ENCODE peak calls at places on chromosome 1, in ten cellular contexts. E is tibial nerve; A is stomach; O is heart right ventricle; V is IMR-90; N is CD4-positive, alpha-beta memory T cell; T is HCT116; G is A549; B is transverse colon; C is CD8-positive, alpha-beta T cell. L is an unnamed sample.

GRCh38 chr1:20372676-20373075 is 82.0 kb downstream of the VWA5B1 start:
- DNase-seq in V (no peak), T (no peak), C (no peak), G (no peak), O (no peak), B (no peak), N (no peak), E (no peak), A (no peak), L (no peak)

GRCh38 chr1:55235722-55236121 is 20.6 kb upstream of the USP24 start:
- DNase-seq in A (no peak), V (peak; percentile 85), E (no peak), O (no peak), N (no peak), T (no peak), B (no peak), C (no peak), G (no peak), L (no peak)

GRCh38 chr1:91757760-91758545 is 128.0 kb downstream of the TGFBR3 start:
- DNase-seq in B (peak; percentile 18), G (no peak), A (no peak), C (no peak), T (no peak), N (no peak), V (peak; percentile 69), O (no peak), E (no peak), L (no peak)

GRCh38 chr1:15352122-15352957 is 57.3 kb upstream of the EFHD2 start:
- DNase-seq in A (peak; percentile 77), O (no peak), V (peak; percentile 84), E (no peak), T (peak; percentile 95), G (peak; percentile 88), B (peak; percentile 53), N (no peak), C (peak; percentile 37), L (no peak)

GRCh38 chr1:233613252-233614172 is at the start of gene KCNK1:
- DNase-seq in G (peak; percentile 63), A (peak; percentile 86), T (peak; percentile 83), O (peak; percentile 59), B (peak; percentile 85), E (no peak), V (peak; percentile 65), N (no peak), C (no peak), L (peak; percentile 54)

GRCh38 chr1:145757420-145757819 is 38.1 kb downstream of the CD160 start:
- DNase-seq in N (no peak), G (no peak), B (no peak), T (no peak), A (no peak), O (no peak), C (no peak), E (no peak), V (peak; percentile 35), L (no peak)

GRCh38 chr1:211648980-211649934 is 26.2 kb downstream of the NEK2 start:
- DNase-seq in O (no peak), V (peak; percentile 35), E (no peak), A (peak; percentile 68), G (peak; percentile 55), B (peak; percentile 69), C (no peak), N (no peak), T (no peak), L (no peak)

GRCh38 chr1:246199086-246199485 is 308.0 kb downstream of the SMYD3 start:
- DNase-seq in A (no peak), G (no peak), E (no peak), O (no peak), B (no peak), N (no peak), C (no peak), T (no peak), V (no peak), L (no peak)

GRCh38 chr1:161238039-161238473 is at the start of gene NR1I3:
- DNase-seq in O (no peak), G (no peak), B (no peak), N (no peak), V (no peak), E (no peak), A (no peak), C (no peak), T (no peak), L (no peak)

GRCh38 chr1:101312192-101312591 is 75.4 kb downstream of the S1PR1 start:
- DNase-seq in G (no peak), O (no peak), B (no peak), V (no peak), N (no peak), A (no peak), T (no peak), C (no peak), E (no peak), L (no peak)

GRCh38 chr1:208201241-208201640 is 42.9 kb downstream of the PLXNA2 start:
- DNase-seq in E (no peak), A (peak; percentile 71), T (no peak), N (no peak), G (peak; percentile 74), C (no peak), O (no peak), B (peak; percentile 79), V (peak; percentile 91), L (no peak)

GRCh38 chr1:232557661-232558260 is 72.2 kb downstream of the SIPA1L2 start:
- DNase-seq in B (no peak), V (no peak), O (no peak), A (no peak), N (no peak), C (no peak), G (no peak), E (no peak), T (no peak), L (no peak)
- H3K4me1 ChIP-seq in B (peaks cover 4% of the 10 kb centered on the region), V (peaks cover 18% of the 10 kb centered on the region), O (peaks cover 66% of the 10 kb centered on the region), A (peaks cover 44% of the 10 kb centered on the region), N (peaks cover 9% of the 10 kb centered on the region), C (no peaks in the 10 kb centered on the region), G (peaks cover 31% of the 10 kb centered on the region), E (peaks cover 66% of the 10 kb centered on the region), T (no peaks in the 10 kb centered on the region), L (peaks cover 33% of the 10 kb centered on the region)

DNA sequence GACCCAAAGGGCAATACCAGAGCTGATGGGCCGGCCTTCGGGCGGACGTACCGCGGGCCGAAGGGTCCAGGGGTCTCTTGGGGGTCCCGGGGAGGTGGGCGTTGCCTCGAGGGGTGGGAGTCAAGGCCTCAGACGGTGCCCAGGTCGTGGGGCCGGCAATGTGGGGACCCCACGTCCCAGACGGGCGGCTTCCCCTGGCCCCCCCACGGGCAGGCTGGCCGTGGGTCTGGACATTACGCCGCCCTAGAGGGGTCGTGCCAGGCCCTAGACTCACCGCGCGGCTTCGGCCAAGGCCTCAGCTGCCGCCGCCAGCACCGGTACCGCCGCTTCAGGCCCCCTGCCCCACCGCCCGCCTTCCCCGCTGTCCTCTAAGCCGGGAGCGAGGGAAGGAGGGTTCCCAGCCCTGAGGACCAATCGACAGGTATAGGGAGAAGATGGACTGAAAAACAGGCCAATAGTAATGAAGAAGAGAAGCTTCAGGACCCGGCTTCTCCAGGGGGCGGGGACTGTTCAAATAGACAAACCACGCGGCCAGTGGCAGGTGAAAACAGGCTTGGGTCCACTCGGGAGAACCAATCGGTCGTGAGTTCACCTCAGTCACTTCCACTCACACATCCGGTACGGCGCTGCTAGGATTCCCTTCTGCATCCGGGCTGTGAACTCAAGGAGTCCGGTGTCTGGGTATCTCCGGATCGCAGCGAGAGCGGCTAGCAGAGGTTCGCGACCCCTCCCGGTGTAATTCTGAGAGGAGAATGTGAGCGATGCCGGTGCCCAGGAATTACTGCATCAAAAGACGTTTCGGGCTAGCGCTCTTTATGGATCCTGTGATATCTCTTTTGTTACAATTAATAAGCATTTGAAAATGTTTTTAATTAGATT is at the start of gene MTOR:
- DNase-seq in O (peak; percentile 95), A (peak; percentile 99), G (peak; percentile 94), T (peak; percentile 100), N (peak; percentile 99), C (peak; percentile 96), B (peak; percentile 99), E (peak; percentile 97), V (peak; percentile 100), L (peak; percentile 100)
- H3K4me3 ChIP-seq in O (peak within 1 kb of the TSS; percentile 93), A (peak within 1 kb of the TSS; percentile 95), G (peak within 1 kb of the TSS; percentile 99), T (peak within 1 kb of the TSS; percentile 95), N (peak within 1 kb of the TSS; percentile 44), C (peak within 1 kb of the TSS; percentile 85), B (peak within 1 kb of the TSS; percentile 95), E (peak within 1 kb of the TSS; percentile 63), V (peak within 1 kb of the TSS; percentile 70), L (peak within 1 kb of the TSS; percentile 95)

GRCh38 chr1:41369531-41369930 is 8.3 kb downstream of the FOXO6 start:
- DNase-seq in V (no peak), N (no peak), E (no peak), C (no peak), G (no peak), O (no peak), T (no peak), A (no peak), B (no peak), L (no peak)
- H3K4me1 ChIP-seq in V (no peaks in the 10 kb centered on the region), N (peaks cover 18% of the 10 kb centered on the region), E (peaks cover 42% of the 10 kb centered on the region), C (peaks cover 13% of the 10 kb centered on the region), G (peaks cover 18% of the 10 kb centered on the region), O (peaks cover 29% of the 10 kb centered on the region), T (peaks cover 23% of the 10 kb centered on the region), A (peaks cover 38% of the 10 kb centered on the region), B (peaks cover 23% of the 10 kb centered on the region), L (peaks cover 25% of the 10 kb centered on the region)

GRCh38 chr1:183306317-183307042 is 111.7 kb downstream of the NMNAT2 start:
- DNase-seq in B (no peak), G (peak; percentile 33), A (no peak), T (no peak), O (no peak), N (no peak), E (no peak), C (no peak), V (no peak), L (no peak)
- H3K4me3 ChIP-seq in B (no peak overlapping the region), G (no peak overlapping the region), A (no peak overlapping the region), T (no peak overlapping the region), O (no peak overlapping the region), N (no peak overlapping the region), E (no peak overlapping the region), C (no peak overlapping the region), V (no peak overlapping the region), L (no peak overlapping the region)

GRCh38 chr1:235859775-235860174 is 6.9 kb downstream of the LYST start:
- DNase-seq in B (no peak), A (no peak), O (no peak), G (no peak), V (no peak), T (no peak), C (no peak), E (no peak), N (no peak), L (no peak)
- H3K4me1 ChIP-seq in B (peaks cover 1% of the 10 kb centered on the region), A (peaks cover 68% of the 10 kb centered on the region), O (peaks cover 2% of the 10 kb centered on the region), G (peaks cover 11% of the 10 kb centered on the region), V (no peaks in the 10 kb centered on the region), T (peaks cover 7% of the 10 kb centered on the region), C (peaks cover 13% of the 10 kb centered on the region), E (peaks cover 18% of the 10 kb centered on the region), N (peaks cover 19% of the 10 kb centered on the region), L (no peaks in the 10 kb centered on the region)

GRCh38 chr1:191857600-191857999 is 300.7 kb upstream of the RGS18 start:
- DNase-seq in N (no peak), B (no peak), G (no peak), O (no peak), E (no peak), C (no peak), A (no peak), T (no peak), V (peak; percentile 42), L (no peak)
- H3K4me3 ChIP-seq in N (no peak overlapping the region), B (no peak overlapping the region), G (no peak overlapping the region), O (no peak overlapping the region), E (no peak overlapping the region), C (no peak overlapping the region), A (no peak overlapping the region), T (no peak overlapping the region), V (no peak overlapping the region), L (no peak overlapping the region)